ENCODE peak calls at places on chromosomes 11 and 22, in nine cellular contexts. One of them, this sample, is unnamed. For H3K36me3 and H3K4me1, the result is how much of the 10 kb centered on the place peaks cover.

GRCh38 chr11:100674212-100674611 is 12.9 kb upstream of the ARHGAP42 start:
- DNase-seq in H1: no peak
- DNase-seq in SK-N-SH: no peak
- DNase-seq in stomach: no peak
- DNase-seq in tibial nerve: no peak
- DNase-seq in sigmoid colon: no peak
- DNase-seq in ovary: no peak
- DNase-seq in suprapubic skin: no peak
- DNase-seq in transverse colon: no peak
- DNase-seq in this sample: no peak

GRCh38 chr11:44955019-44955738 is 4.5 kb upstream of the TP53I11 start:
- DNase-seq in transverse colon: peak
- DNase-seq in SK-N-SH: no peak
- DNase-seq in tibial nerve: no peak
- DNase-seq in suprapubic skin: no peak
- DNase-seq in ovary: peak
- DNase-seq in H1: no peak
- DNase-seq in stomach: peak
- DNase-seq in sigmoid colon: peak
- DNase-seq in this sample: no peak

GRCh38 chr11:70040452-70040851 is 37.7 kb upstream of the ANO1 start:
- DNase-seq in stomach: peak
- DNase-seq in suprapubic skin: peak
- DNase-seq in sigmoid colon: no peak
- DNase-seq in transverse colon: no peak
- DNase-seq in tibial nerve: no peak
- DNase-seq in SK-N-SH: no peak
- DNase-seq in H1: no peak
- DNase-seq in ovary: no peak
- DNase-seq in this sample: peak

GRCh38 chr11:122642472-122642922 is 13.0 kb upstream of the UBASH3B start:
- DNase-seq in SK-N-SH: no peak
- DNase-seq in sigmoid colon: no peak
- DNase-seq in suprapubic skin: no peak
- DNase-seq in ovary: no peak
- DNase-seq in H1: no peak
- DNase-seq in stomach: no peak
- DNase-seq in tibial nerve: no peak
- DNase-seq in transverse colon: no peak
- DNase-seq in this sample: no peak

GRCh38 chr11:65487467-65488272 is 11.2 kb upstream of the MALAT1 start:
- DNase-seq in suprapubic skin: peak
- DNase-seq in ovary: peak
- DNase-seq in stomach: peak
- DNase-seq in H1: peak
- DNase-seq in tibial nerve: peak
- DNase-seq in transverse colon: peak
- DNase-seq in sigmoid colon: peak
- DNase-seq in SK-N-SH: peak
- DNase-seq in this sample: peak

GRCh38 chr22:35231585-35232084 is 25.7 kb upstream of the HMGXB4 start:
- DNase-seq in tibial nerve: no peak
- DNase-seq in transverse colon: peak
- DNase-seq in suprapubic skin: no peak
- DNase-seq in ovary: peak
- DNase-seq in stomach: peak
- DNase-seq in H1: peak
- DNase-seq in sigmoid colon: no peak
- DNase-seq in SK-N-SH: peak
- DNase-seq in this sample: no peak

GRCh38 chr22:16783930-16784354 is 41.3 kb downstream of the XKR3 start:
- DNase-seq in SK-N-SH: peak
- DNase-seq in stomach: no peak
- DNase-seq in sigmoid colon: no peak
- DNase-seq in ovary: no peak
- DNase-seq in transverse colon: no peak
- DNase-seq in H1: no peak
- DNase-seq in tibial nerve: no peak
- DNase-seq in suprapubic skin: no peak
- DNase-seq in this sample: no peak

GRCh38 chr22:30240541-30241417 is 5.8 kb downstream of the LIF start:
- DNase-seq in stomach: no peak
- DNase-seq in ovary: no peak
- DNase-seq in suprapubic skin: no peak
- DNase-seq in tibial nerve: no peak
- DNase-seq in H1: no peak
- DNase-seq in SK-N-SH: no peak
- DNase-seq in transverse colon: no peak
- DNase-seq in sigmoid colon: no peak
- DNase-seq in this sample: no peak

GRCh38 chr11:46389450-46390330 is 1.9 kb downstream of the CHRM4 start:
- DNase-seq in tibial nerve: no peak
- DNase-seq in ovary: peak
- DNase-seq in SK-N-SH: peak
- DNase-seq in H1: no peak
- DNase-seq in suprapubic skin: no peak
- DNase-seq in stomach: peak
- DNase-seq in transverse colon: peak
- DNase-seq in sigmoid colon: peak
- DNase-seq in this sample: no peak

GRCh38 chr11:7667460-7667859 is 5.8 kb downstream of the CYB5R2 start:
- DNase-seq in SK-N-SH: no peak
- DNase-seq in tibial nerve: no peak
- DNase-seq in suprapubic skin: no peak
- DNase-seq in ovary: no peak
- DNase-seq in H1: no peak
- DNase-seq in sigmoid colon: no peak
- DNase-seq in transverse colon: no peak
- DNase-seq in stomach: no peak
- DNase-seq in this sample: no peak

GRCh38 chr22:38317237-38317994 is at the start of gene CSNK1E:
- DNase-seq in tibial nerve: peak
- DNase-seq in SK-N-SH: peak
- DNase-seq in stomach: peak
- DNase-seq in ovary: peak
- DNase-seq in H1: no peak
- DNase-seq in suprapubic skin: no peak
- DNase-seq in sigmoid colon: peak
- DNase-seq in transverse colon: peak
- DNase-seq in this sample: no peak

GRCh38 chr11:112302226-112302868 is 41.7 kb upstream of the PLET1 start:
- DNase-seq in suprapubic skin: no peak
- DNase-seq in transverse colon: no peak
- DNase-seq in stomach: no peak
- DNase-seq in H1: no peak
- DNase-seq in sigmoid colon: no peak
- DNase-seq in tibial nerve: no peak
- DNase-seq in ovary: no peak
- DNase-seq in SK-N-SH: no peak
- DNase-seq in this sample: no peak

GRCh38 chr11:14593671-14594070 is 49.9 kb upstream of the PDE3B start:
- DNase-seq in stomach: no peak
- DNase-seq in sigmoid colon: no peak
- DNase-seq in H1: no peak
- DNase-seq in transverse colon: no peak
- DNase-seq in suprapubic skin: no peak
- DNase-seq in SK-N-SH: no peak
- DNase-seq in tibial nerve: no peak
- DNase-seq in ovary: no peak
- DNase-seq in this sample: no peak

GRCh38 chr11:96180341-96180740 is 162.7 kb downstream of the MAML2 start:
- DNase-seq in stomach: no peak
- DNase-seq in SK-N-SH: no peak
- DNase-seq in sigmoid colon: no peak
- DNase-seq in H1: no peak
- DNase-seq in transverse colon: no peak
- DNase-seq in tibial nerve: no peak
- DNase-seq in suprapubic skin: no peak
- DNase-seq in ovary: no peak
- DNase-seq in this sample: no peak

GRCh38 chr22:32967285-32968101 is 90.7 kb downstream of the SYN3 start:
- DNase-seq in ovary: no peak
- DNase-seq in SK-N-SH: no peak
- DNase-seq in sigmoid colon: no peak
- DNase-seq in transverse colon: no peak
- DNase-seq in tibial nerve: no peak
- DNase-seq in stomach: no peak
- DNase-seq in suprapubic skin: no peak
- DNase-seq in H1: no peak
- DNase-seq in this sample: no peak

DNA sequence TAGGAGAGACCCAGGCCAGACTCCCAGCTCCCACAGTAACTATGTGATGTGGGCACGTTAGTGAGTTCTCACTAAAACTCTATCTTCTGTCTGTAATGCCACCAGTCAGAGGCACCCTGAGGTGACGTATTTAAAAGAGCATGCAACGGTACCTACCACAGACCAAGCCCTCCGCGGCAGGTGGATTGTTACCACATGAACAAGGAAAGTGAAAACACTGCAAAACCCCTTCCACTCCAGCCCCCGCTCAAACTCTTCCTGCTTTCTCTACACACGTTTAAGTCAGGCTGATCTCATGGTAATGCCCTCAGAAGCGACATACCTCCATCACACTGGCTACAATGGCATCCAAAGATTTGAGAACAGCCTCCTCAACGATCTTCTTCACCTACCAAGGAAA is 36.7 kb downstream of the SERPIND1 start:
- DNase-seq in ovary: no peak
- DNase-seq in SK-N-SH: no peak
- DNase-seq in stomach: no peak
- DNase-seq in transverse colon: no peak
- DNase-seq in sigmoid colon: no peak
- DNase-seq in H1: no peak
- DNase-seq in suprapubic skin: peak
- DNase-seq in tibial nerve: no peak
- DNase-seq in this sample: no peak
- H3K36me3 ChIP-seq in ovary: under half
- H3K36me3 ChIP-seq in SK-N-SH: under half
- H3K36me3 ChIP-seq in stomach: half or more
- H3K36me3 ChIP-seq in transverse colon: under half
- H3K36me3 ChIP-seq in sigmoid colon: half or more
- H3K36me3 ChIP-seq in H1: under half
- H3K36me3 ChIP-seq in suprapubic skin: half or more
- H3K36me3 ChIP-seq in tibial nerve: under half
- H3K36me3 ChIP-seq in this sample: half or more

GRCh38 chr11:134751161-134751560 is 339.1 kb upstream of the B3GAT1 start:
- DNase-seq in sigmoid colon: no peak
- DNase-seq in SK-N-SH: no peak
- DNase-seq in transverse colon: no peak
- DNase-seq in H1: no peak
- DNase-seq in tibial nerve: no peak
- DNase-seq in stomach: no peak
- DNase-seq in ovary: no peak
- DNase-seq in suprapubic skin: no peak
- DNase-seq in this sample: peak
- H3K4me1 ChIP-seq in sigmoid colon: under half
- H3K4me1 ChIP-seq in SK-N-SH: under half
- H3K4me1 ChIP-seq in transverse colon: under half
- H3K4me1 ChIP-seq in H1: under half
- H3K4me1 ChIP-seq in tibial nerve: under half
- H3K4me1 ChIP-seq in stomach: under half
- H3K4me1 ChIP-seq in ovary: under half
- H3K4me1 ChIP-seq in suprapubic skin: under half
- H3K4me1 ChIP-seq in this sample: under half

GRCh38 chr11:36149538-36150242 is 139.5 kb downstream of the COMMD9 start:
- DNase-seq in tibial nerve: no peak
- DNase-seq in suprapubic skin: no peak
- DNase-seq in sigmoid colon: peak
- DNase-seq in stomach: peak
- DNase-seq in H1: peak
- DNase-seq in SK-N-SH: peak
- DNase-seq in transverse colon: peak
- DNase-seq in ovary: peak
- DNase-seq in this sample: no peak
- TF ChIP-seq EP300 in tibial nerve: no peak
- TF ChIP-seq EP300 in suprapubic skin: no peak
- TF ChIP-seq EP300 in sigmoid colon: peak
- TF ChIP-seq EP300 in stomach: no peak
- TF ChIP-seq EP300 in H1: no peak
- TF ChIP-seq EP300 in SK-N-SH: no peak
- TF ChIP-seq EP300 in transverse colon: no peak
- TF ChIP-seq EP300 in ovary: peak
- TF ChIP-seq EP300 in this sample: no peak

GRCh38 chr11:20042717-20043392 is 117.4 kb downstream of the DBX1 start:
- DNase-seq in stomach: no peak
- DNase-seq in suprapubic skin: no peak
- DNase-seq in SK-N-SH: no peak
- DNase-seq in transverse colon: no peak
- DNase-seq in H1: no peak
- DNase-seq in sigmoid colon: no peak
- DNase-seq in tibial nerve: no peak
- DNase-seq in ovary: no peak
- DNase-seq in this sample: no peak

GRCh38 chr11:20047006-20047405 is 113.3 kb downstream of the DBX1 start:
- DNase-seq in H1: no peak
- DNase-seq in stomach: no peak
- DNase-seq in suprapubic skin: no peak
- DNase-seq in ovary: no peak
- DNase-seq in SK-N-SH: no peak
- DNase-seq in tibial nerve: no peak
- DNase-seq in transverse colon: no peak
- DNase-seq in sigmoid colon: no peak
- DNase-seq in this sample: no peak

GRCh38 chr11:20047755-20048154 is 112.5 kb downstream of the DBX1 start:
- DNase-seq in suprapubic skin: no peak
- DNase-seq in ovary: no peak
- DNase-seq in SK-N-SH: no peak
- DNase-seq in tibial nerve: no peak
- DNase-seq in transverse colon: no peak
- DNase-seq in H1: no peak
- DNase-seq in stomach: no peak
- DNase-seq in sigmoid colon: no peak
- DNase-seq in this sample: no peak

GRCh38 chr11:20043992-20044391 is 116.3 kb downstream of the DBX1 start:
- DNase-seq in suprapubic skin: no peak
- DNase-seq in sigmoid colon: no peak
- DNase-seq in ovary: no peak
- DNase-seq in SK-N-SH: no peak
- DNase-seq in transverse colon: no peak
- DNase-seq in stomach: no peak
- DNase-seq in H1: no peak
- DNase-seq in tibial nerve: no peak
- DNase-seq in this sample: no peak

DNA sequence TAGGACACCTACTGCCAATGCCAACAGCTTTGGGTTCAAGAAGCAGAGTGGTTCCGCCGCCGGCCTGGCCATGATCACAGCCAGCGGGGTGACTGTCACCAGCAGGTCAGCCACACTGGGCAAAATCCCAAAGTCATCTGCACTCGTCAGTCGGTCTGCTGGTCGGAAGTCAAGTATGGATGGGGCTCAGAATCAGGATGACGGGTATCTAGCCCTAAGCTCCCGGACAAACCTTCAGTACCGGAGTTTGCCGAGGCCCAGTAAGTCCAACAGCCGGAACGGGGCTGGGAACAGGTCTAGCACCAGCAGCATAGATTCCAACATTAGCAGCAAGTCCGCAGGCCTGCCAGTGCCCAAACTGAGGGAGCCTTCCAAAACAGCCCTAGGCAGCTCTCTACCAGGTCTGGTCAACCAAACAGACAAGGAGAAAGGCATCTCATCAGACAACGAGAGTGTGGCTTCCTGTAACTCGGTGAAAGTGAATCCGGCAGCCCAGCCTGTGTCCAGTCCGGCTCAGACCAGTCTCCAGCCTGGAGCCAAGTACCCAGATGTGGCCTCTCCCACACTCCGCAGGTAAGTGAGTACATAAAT is 115.1 kb downstream of the DBX1 start:
- DNase-seq in suprapubic skin: no peak
- DNase-seq in ovary: no peak
- DNase-seq in sigmoid colon: no peak
- DNase-seq in tibial nerve: no peak
- DNase-seq in SK-N-SH: peak
- DNase-seq in transverse colon: no peak
- DNase-seq in H1: no peak
- DNase-seq in stomach: no peak
- DNase-seq in this sample: no peak
- H3K36me3 ChIP-seq in suprapubic skin: under half
- H3K36me3 ChIP-seq in ovary: under half
- H3K36me3 ChIP-seq in sigmoid colon: half or more
- H3K36me3 ChIP-seq in tibial nerve: under half
- H3K36me3 ChIP-seq in SK-N-SH: half or more
- H3K36me3 ChIP-seq in transverse colon: under half
- H3K36me3 ChIP-seq in H1: under half
- H3K36me3 ChIP-seq in stomach: half or more
- H3K36me3 ChIP-seq in this sample: half or more